ENCODE peak calls at places on chromosomes 6 and 20, in ten cellular contexts. P, F, B, T, H, D, I, C, R and U are unnamed samples.
A peak's percentile ranks its signal among the peaks of the same experiment; 100 is the strongest.

GRCh38 chr20:45946149-45946970 is 11.9 kb downstream of the PCIF1 start:
- DNase-seq in P (peak; percentile 80), F (no peak), B (peak; percentile 26), T (no peak), H (peak; percentile 87), D (no peak), I (peak; percentile 20), C (no peak), R (no peak), U (no peak)

GRCh38 chr6:92589970-92590369 is 829.4 kb downstream of the EPHA7 start:
- DNase-seq in P (no peak), F (no peak), B (no peak), T (no peak), H (peak; percentile 2), D (no peak), I (no peak), C (no peak), R (no peak), U (no peak)

GRCh38 chr6:89657445-89658158 is 19.1 kb upstream of the LYRM2 start:
- DNase-seq in P (no peak), F (no peak), B (no peak), T (no peak), H (no peak), D (no peak), I (no peak), C (no peak), R (no peak), U (no peak)

GRCh38 chr20:5735845-5736530 is 14.2 kb upstream of the SHLD1 start:
- DNase-seq in P (peak; percentile 30), F (no peak), B (no peak), T (no peak), H (peak; percentile 56), D (no peak), I (no peak), C (no peak), R (peak; percentile 11), U (no peak)

GRCh38 chr20:415820-416322 is 7.8 kb downstream of the RBCK1 start:
- DNase-seq in P (no peak), F (no peak), B (no peak), T (no peak), H (no peak), D (no peak), I (no peak), C (no peak), R (no peak), U (no peak)

GRCh38 chr6:23173231-23173630 is 603.9 kb downstream of the HDGFL1 start:
- DNase-seq in P (no peak), F (no peak), B (no peak), T (no peak), H (peak; percentile 22), D (no peak), I (peak; percentile 36), C (no peak), R (no peak), U (no peak)

GRCh38 chr6:132765560-132765959 is 7.9 kb upstream of the VNN2 start:
- DNase-seq in P (no peak), F (no peak), B (no peak), T (no peak), H (no peak), D (no peak), I (no peak), C (no peak), R (no peak), U (no peak)

GRCh38 chr6:168015492-168016175 is 18.2 kb downstream of the KIF25 start:
- DNase-seq in P (no peak), F (no peak), B (no peak), T (no peak), H (no peak), D (no peak), I (no peak), C (no peak), R (no peak), U (no peak)

GRCh38 chr6:104161960-104162669 is 697.6 kb downstream of the HACE1 start:
- DNase-seq in P (peak; percentile 10), F (no peak), B (no peak), T (no peak), H (peak; percentile 78), D (no peak), I (no peak), C (no peak), R (no peak), U (no peak)